ENCODE peak calls at places on chromosomes 12 and 14, in seven cellular contexts. One of them, this sample, is unnamed.
A peak's percentile ranks its signal among the peaks of the same experiment; 100 is the strongest.

GRCh38 chr14:36424478-36425102 is 95.4 kb downstream of the NKX2-1 start:
- DNase-seq in pancreas: no peak
- DNase-seq in psoas muscle: no peak
- DNase-seq in substantia nigra: no peak
- DNase-seq in MM.1S: no peak
- DNase-seq in sigmoid colon: no peak
- DNase-seq in IMR-90: no peak
- DNase-seq in this sample: no peak

GRCh38 chr14:24670594-24670993 is 36.6 kb upstream of the GZMB start:
- DNase-seq in pancreas: no peak
- DNase-seq in psoas muscle: no peak
- DNase-seq in substantia nigra: no peak
- DNase-seq in MM.1S: no peak
- DNase-seq in sigmoid colon: no peak
- DNase-seq in IMR-90: no peak
- DNase-seq in this sample: no peak

GRCh38 chr12:115506822-115507629 is 770.5 kb downstream of the MED13L start:
- DNase-seq in pancreas: no peak
- DNase-seq in psoas muscle: no peak
- DNase-seq in substantia nigra: no peak
- DNase-seq in MM.1S: no peak
- DNase-seq in sigmoid colon: no peak
- DNase-seq in IMR-90: no peak
- DNase-seq in this sample: no peak

GRCh38 chr14:56888274-56888673 is 78.0 kb upstream of the OTX2 start:
- DNase-seq in pancreas: no peak
- DNase-seq in psoas muscle: no peak
- DNase-seq in substantia nigra: no peak
- DNase-seq in MM.1S: no peak
- DNase-seq in sigmoid colon: no peak
- DNase-seq in IMR-90: no peak
- DNase-seq in this sample: no peak

GRCh38 chr14:61470954-61471279 is 149.5 kb downstream of the PRKCH start:
- DNase-seq in pancreas: no peak
- DNase-seq in psoas muscle: no peak
- DNase-seq in substantia nigra: no peak
- DNase-seq in MM.1S: no peak
- DNase-seq in sigmoid colon: no peak
- DNase-seq in IMR-90: no peak
- DNase-seq in this sample: no peak

GRCh38 chr14:105883066-105884005 is 357.0 kb downstream of the TMEM121 start:
- DNase-seq in pancreas: no peak
- DNase-seq in psoas muscle: peak; percentile 5
- DNase-seq in substantia nigra: no peak
- DNase-seq in MM.1S: no peak
- DNase-seq in sigmoid colon: peak; percentile 37
- DNase-seq in IMR-90: no peak
- DNase-seq in this sample: peak; percentile 58

GRCh38 chr14:99838555-99839193 is 45.5 kb downstream of the EML1 start:
- DNase-seq in pancreas: no peak
- DNase-seq in psoas muscle: no peak
- DNase-seq in substantia nigra: no peak
- DNase-seq in MM.1S: no peak
- DNase-seq in sigmoid colon: no peak
- DNase-seq in IMR-90: peak; percentile 59
- DNase-seq in this sample: no peak

GRCh38 chr14:23360496-23360895 is 4.5 kb downstream of the EFS start:
- DNase-seq in pancreas: peak; percentile 57
- DNase-seq in psoas muscle: no peak
- DNase-seq in substantia nigra: peak; percentile 44
- DNase-seq in MM.1S: no peak
- DNase-seq in sigmoid colon: no peak
- DNase-seq in IMR-90: no peak
- DNase-seq in this sample: no peak

GRCh38 chr12:50642035-50642451 is 121.9 kb upstream of the ATF1 start:
- DNase-seq in pancreas: no peak
- DNase-seq in psoas muscle: no peak
- DNase-seq in substantia nigra: no peak
- DNase-seq in MM.1S: no peak
- DNase-seq in sigmoid colon: no peak
- DNase-seq in IMR-90: peak; percentile 89
- DNase-seq in this sample: no peak

GRCh38 chr12:65822732-65823480 is 1.4 kb upstream of the HMGA2 start:
- DNase-seq in pancreas: peak; percentile 34
- DNase-seq in psoas muscle: no peak
- DNase-seq in substantia nigra: no peak
- DNase-seq in MM.1S: no peak
- DNase-seq in sigmoid colon: no peak
- DNase-seq in IMR-90: peak; percentile 79
- DNase-seq in this sample: no peak

GRCh38 chr14:22512106-22512814 is 76.8 kb downstream of the DAD1 start:
- DNase-seq in pancreas: no peak
- DNase-seq in psoas muscle: no peak
- DNase-seq in substantia nigra: no peak
- DNase-seq in MM.1S: no peak
- DNase-seq in sigmoid colon: no peak
- DNase-seq in IMR-90: no peak
- DNase-seq in this sample: no peak

GRCh38 chr12:9381619-9382018 is 173.4 kb upstream of the PZP start:
- DNase-seq in pancreas: no peak
- DNase-seq in psoas muscle: no peak
- DNase-seq in substantia nigra: no peak
- DNase-seq in MM.1S: no peak
- DNase-seq in sigmoid colon: no peak
- DNase-seq in IMR-90: no peak
- DNase-seq in this sample: no peak

GRCh38 chr12:28320353-28320752 is 130.1 kb downstream of the CCDC91 start:
- DNase-seq in pancreas: no peak
- DNase-seq in psoas muscle: no peak
- DNase-seq in substantia nigra: no peak
- DNase-seq in MM.1S: no peak
- DNase-seq in sigmoid colon: no peak
- DNase-seq in IMR-90: no peak
- DNase-seq in this sample: no peak

DNA sequence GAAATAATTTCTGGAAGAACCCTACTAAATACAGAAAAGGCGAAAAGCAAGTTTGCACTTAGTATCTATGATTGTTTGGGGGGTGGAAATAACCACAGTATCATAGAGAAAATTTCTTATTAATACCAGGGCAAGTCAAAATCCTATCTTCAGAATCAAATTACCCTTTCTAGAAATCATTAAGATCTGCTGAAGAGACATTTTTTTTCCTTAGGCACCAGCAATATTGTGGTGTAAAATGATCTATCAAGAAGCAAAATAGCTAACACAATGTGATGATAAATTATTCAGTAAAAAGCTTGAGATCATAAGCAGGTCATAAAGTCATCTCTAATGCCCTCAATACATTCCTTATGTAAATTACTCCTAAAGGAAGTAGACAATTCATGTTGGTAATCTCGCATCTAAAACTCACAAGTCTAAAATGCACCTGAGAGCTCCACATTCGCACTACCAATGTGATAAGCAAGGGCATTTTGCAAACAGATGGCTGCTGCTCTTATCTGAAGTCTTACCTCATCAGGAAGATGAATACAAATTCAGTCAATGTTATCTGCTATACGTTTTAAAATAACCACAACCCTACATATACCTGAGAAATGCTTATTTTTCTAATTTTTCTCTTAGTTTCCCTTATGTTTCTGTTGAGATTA is 14.6 kb downstream of the HEATR5A start:
- DNase-seq in pancreas: no peak
- DNase-seq in psoas muscle: no peak
- DNase-seq in substantia nigra: no peak
- DNase-seq in MM.1S: no peak
- DNase-seq in sigmoid colon: no peak
- DNase-seq in IMR-90: no peak
- DNase-seq in this sample: no peak
- H3K27ac ChIP-seq in pancreas: no peak overlapping the region
- H3K27ac ChIP-seq in psoas muscle: no peak overlapping the region
- H3K27ac ChIP-seq in substantia nigra: no peak overlapping the region
- H3K27ac ChIP-seq in MM.1S: no peak overlapping the region
- H3K27ac ChIP-seq in sigmoid colon: no peak overlapping the region
- H3K27ac ChIP-seq in IMR-90: no peak overlapping the region
- H3K27ac ChIP-seq in this sample: no peak overlapping the region

DNA sequence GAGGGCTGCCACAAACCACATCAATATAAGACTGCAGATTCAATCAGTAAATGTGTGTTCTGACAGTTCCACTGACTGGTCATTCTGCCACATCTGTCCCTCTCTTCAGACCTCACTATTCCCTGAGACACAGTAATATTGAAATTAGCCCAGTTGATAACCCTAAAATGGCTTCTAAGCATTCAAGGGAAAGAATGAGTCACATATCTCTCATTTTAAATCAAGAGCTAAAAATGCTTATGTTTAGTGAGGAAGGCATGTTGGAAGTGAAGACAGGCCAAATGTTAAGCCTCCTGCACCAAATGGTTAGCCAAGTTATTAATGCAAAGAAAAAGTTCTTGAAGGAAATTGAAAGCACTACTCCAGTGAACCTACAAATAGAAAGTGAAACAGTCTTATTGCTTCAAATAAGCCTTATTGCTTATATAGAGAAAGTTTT is 24.5 kb upstream of the KIF21A start:
- DNase-seq in pancreas: no peak
- DNase-seq in psoas muscle: no peak
- DNase-seq in substantia nigra: no peak
- DNase-seq in MM.1S: peak; percentile 52
- DNase-seq in sigmoid colon: no peak
- DNase-seq in IMR-90: no peak
- DNase-seq in this sample: no peak
- H3K27ac ChIP-seq in pancreas: no peak overlapping the region
- H3K27ac ChIP-seq in psoas muscle: no peak overlapping the region
- H3K27ac ChIP-seq in substantia nigra: no peak overlapping the region
- H3K27ac ChIP-seq in MM.1S: no peak overlapping the region
- H3K27ac ChIP-seq in sigmoid colon: no peak overlapping the region
- H3K27ac ChIP-seq in IMR-90: no peak overlapping the region
- H3K27ac ChIP-seq in this sample: no peak overlapping the region

GRCh38 chr12:12447837-12448236 is 91.0 kb downstream of the BORCS5 start:
- DNase-seq in pancreas: no peak
- DNase-seq in psoas muscle: no peak
- DNase-seq in substantia nigra: no peak
- DNase-seq in MM.1S: no peak
- DNase-seq in sigmoid colon: no peak
- DNase-seq in IMR-90: no peak
- DNase-seq in this sample: no peak
- H3K27ac ChIP-seq in pancreas: no peak overlapping the region
- H3K27ac ChIP-seq in psoas muscle: no peak overlapping the region
- H3K27ac ChIP-seq in substantia nigra: no peak overlapping the region
- H3K27ac ChIP-seq in MM.1S: no peak overlapping the region
- H3K27ac ChIP-seq in sigmoid colon: no peak overlapping the region
- H3K27ac ChIP-seq in IMR-90: no peak overlapping the region
- H3K27ac ChIP-seq in this sample: no peak overlapping the region

GRCh38 chr12:94046626-94047410 is 101.6 kb upstream of the PLXNC1 start:
- DNase-seq in pancreas: no peak
- DNase-seq in psoas muscle: peak; percentile 20
- DNase-seq in substantia nigra: no peak
- DNase-seq in MM.1S: no peak
- DNase-seq in sigmoid colon: no peak
- DNase-seq in IMR-90: no peak
- DNase-seq in this sample: no peak

GRCh38 chr12:94042321-94042720 is 106.1 kb upstream of the PLXNC1 start:
- DNase-seq in pancreas: no peak
- DNase-seq in psoas muscle: no peak
- DNase-seq in substantia nigra: no peak
- DNase-seq in MM.1S: no peak
- DNase-seq in sigmoid colon: no peak
- DNase-seq in IMR-90: no peak
- DNase-seq in this sample: no peak

GRCh38 chr12:94053676-94054075 is 94.7 kb upstream of the PLXNC1 start:
- DNase-seq in pancreas: no peak
- DNase-seq in psoas muscle: no peak
- DNase-seq in substantia nigra: no peak
- DNase-seq in MM.1S: no peak
- DNase-seq in sigmoid colon: no peak
- DNase-seq in IMR-90: no peak
- DNase-seq in this sample: no peak

GRCh38 chr12:94049718-94050117 is 98.7 kb upstream of the PLXNC1 start:
- DNase-seq in pancreas: no peak
- DNase-seq in psoas muscle: no peak
- DNase-seq in substantia nigra: no peak
- DNase-seq in MM.1S: no peak
- DNase-seq in sigmoid colon: no peak
- DNase-seq in IMR-90: no peak
- DNase-seq in this sample: no peak

GRCh38 chr12:94047781-94048567 is 100.4 kb upstream of the PLXNC1 start:
- DNase-seq in pancreas: no peak
- DNase-seq in psoas muscle: no peak
- DNase-seq in substantia nigra: no peak
- DNase-seq in MM.1S: no peak
- DNase-seq in sigmoid colon: no peak
- DNase-seq in IMR-90: no peak
- DNase-seq in this sample: no peak
- H3K27ac ChIP-seq in pancreas: no peak overlapping the region
- H3K27ac ChIP-seq in psoas muscle: peak overlapping the region; percentile 62
- H3K27ac ChIP-seq in substantia nigra: no peak overlapping the region
- H3K27ac ChIP-seq in MM.1S: no peak overlapping the region
- H3K27ac ChIP-seq in sigmoid colon: no peak overlapping the region
- H3K27ac ChIP-seq in IMR-90: no peak overlapping the region
- H3K27ac ChIP-seq in this sample: no peak overlapping the region

GRCh38 chr14:50601405-50601804 is 41.5 kb downstream of the ATL1 start:
- DNase-seq in pancreas: no peak
- DNase-seq in psoas muscle: no peak
- DNase-seq in substantia nigra: no peak
- DNase-seq in MM.1S: no peak
- DNase-seq in sigmoid colon: no peak
- DNase-seq in IMR-90: no peak
- DNase-seq in this sample: no peak
- H3K27ac ChIP-seq in pancreas: peak overlapping the region; percentile 30
- H3K27ac ChIP-seq in psoas muscle: no peak overlapping the region
- H3K27ac ChIP-seq in substantia nigra: peak overlapping the region; percentile 8
- H3K27ac ChIP-seq in MM.1S: no peak overlapping the region
- H3K27ac ChIP-seq in sigmoid colon: no peak overlapping the region
- H3K27ac ChIP-seq in IMR-90: no peak overlapping the region
- H3K27ac ChIP-seq in this sample: no peak overlapping the region

DNA sequence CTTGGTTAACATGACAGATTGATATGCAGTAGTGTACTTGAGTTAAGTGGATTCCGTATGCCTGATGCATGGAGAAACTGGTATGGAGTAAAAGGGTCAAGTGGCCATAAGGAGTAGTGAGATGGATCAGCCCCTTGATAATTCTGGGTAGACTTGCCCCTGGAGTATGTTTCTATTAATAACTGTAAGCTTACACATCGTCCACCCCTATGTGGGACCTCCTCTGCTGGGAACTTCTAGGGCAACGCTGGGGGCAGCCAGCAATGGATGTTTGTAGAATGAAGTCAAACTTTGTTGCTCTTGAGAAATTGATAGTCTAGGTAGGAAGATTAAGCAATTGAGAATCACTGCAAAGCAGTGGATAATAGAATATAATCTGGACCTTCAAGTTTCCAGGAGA is 3.5 kb downstream of the C12orf75 start:
- DNase-seq in pancreas: no peak
- DNase-seq in psoas muscle: no peak
- DNase-seq in substantia nigra: no peak
- DNase-seq in MM.1S: no peak
- DNase-seq in sigmoid colon: no peak
- DNase-seq in IMR-90: peak; percentile 88
- DNase-seq in this sample: no peak
- H3K27ac ChIP-seq in pancreas: no peak overlapping the region
- H3K27ac ChIP-seq in psoas muscle: no peak overlapping the region
- H3K27ac ChIP-seq in substantia nigra: no peak overlapping the region
- H3K27ac ChIP-seq in MM.1S: no peak overlapping the region
- H3K27ac ChIP-seq in sigmoid colon: no peak overlapping the region
- H3K27ac ChIP-seq in IMR-90: peak overlapping the region; percentile 6
- H3K27ac ChIP-seq in this sample: peak overlapping the region; percentile 85